ENCODE peak calls at places on chromosome 20, in ten cellular contexts. F is osteocyte, J is astrocyte, X is left ventricle myocardium superior, L is B cell, S is fibroblast of lung, W is A549, U is activated T-cell treated with anti-CD3 and anti-CD28 coated beads for 1 hour, O is NCI-H82, G is stromal cell of bone marrow. T is an unnamed sample.
A peak's percentile ranks its signal among the peaks of the same experiment; 100 is the strongest.

GRCh38 chr20:37534401-37535157 is 6.9 kb upstream of the BLCAP start:
- DNase-seq in F (no peak), J (peak; percentile 46), X (no peak), L (peak; percentile 60), S (peak; percentile 62), W (peak; percentile 38), U (no peak), O (peak; percentile 92), G (peak; percentile 69), T (peak; percentile 32)

GRCh38 chr20:19099586-19100555 is 112.6 kb upstream of the SLC24A3 start:
- DNase-seq in F (no peak), J (no peak), X (no peak), L (no peak), S (no peak), W (no peak), U (no peak), O (no peak), G (no peak), T (no peak)

GRCh38 chr20:22942742-22943141 is 92.4 kb upstream of the SSTR4 start:
- DNase-seq in F (no peak), J (no peak), X (no peak), L (no peak), S (no peak), W (no peak), U (no peak), O (no peak), G (no peak), T (no peak)

GRCh38 chr20:32358883-32359632 is 927 bp downstream of the ASXL1 start:
- DNase-seq in F (peak; percentile 89), J (peak; percentile 38), X (peak; percentile 85), L (peak; percentile 87), S (peak; percentile 59), W (peak; percentile 62), U (peak; percentile 70), O (peak; percentile 86), G (peak; percentile 35), T (no peak)

GRCh38 chr20:43467589-43467988 is 9.9 kb downstream of the SRSF6 start:
- DNase-seq in F (no peak), J (no peak), X (no peak), L (no peak), S (no peak), W (no peak), U (no peak), O (no peak), G (no peak), T (no peak)

GRCh38 chr20:51624157-51624731 is 81.7 kb upstream of the NFATC2 start:
- DNase-seq in F (peak; percentile 87), J (peak; percentile 48), X (peak; percentile 66), L (peak; percentile 70), S (peak; percentile 57), W (peak; percentile 75), U (peak; percentile 47), O (peak; percentile 86), G (peak; percentile 18), T (no peak)

GRCh38 chr20:12153616-12154015 is 235.9 kb downstream of the BTBD3 start:
- DNase-seq in F (no peak), J (peak; percentile 76), X (no peak), L (no peak), S (peak; percentile 81), W (no peak), U (no peak), O (no peak), G (peak; percentile 49), T (no peak)

GRCh38 chr20:21134883-21135493 is 9.1 kb downstream of the KIZ start:
- DNase-seq in F (no peak), J (no peak), X (no peak), L (no peak), S (no peak), W (no peak), U (no peak), O (no peak), G (no peak), T (no peak)

GRCh38 chr20:45860573-45861011 is 3.2 kb downstream of the ZSWIM3 start:
- DNase-seq in F (no peak), J (peak; percentile 42), X (no peak), L (no peak), S (peak; percentile 45), W (no peak), U (no peak), O (peak; percentile 95), G (no peak), T (no peak)

GRCh38 chr20:1375515-1375914 is 17.3 kb downstream of the FKBP1A start:
- DNase-seq in F (peak; percentile 27), J (peak; percentile 56), X (no peak), L (no peak), S (peak; percentile 62), W (no peak), U (no peak), O (no peak), G (peak; percentile 52), T (peak; percentile 21)

GRCh38 chr20:61611401-61611800 is 359.3 kb downstream of the CDH4 start:
- DNase-seq in F (no peak), J (no peak), X (peak; percentile 5), L (no peak), S (no peak), W (no peak), U (no peak), O (no peak), G (no peak), T (no peak)

GRCh38 chr20:51220293-51220706 is 197.4 kb upstream of the KCNG1 start:
- DNase-seq in F (no peak), J (no peak), X (peak; percentile 46), L (peak; percentile 35), S (no peak), W (peak; percentile 51), U (peak; percentile 39), O (peak; percentile 48), G (no peak), T (no peak)

GRCh38 chr20:59650418-59650817 is 46.1 kb downstream of the PHACTR3 start:
- DNase-seq in F (peak; percentile 38), J (no peak), X (no peak), L (no peak), S (no peak), W (no peak), U (no peak), O (no peak), G (no peak), T (no peak)

GRCh38 chr20:24034820-24035219 is 46.2 kb upstream of the GGTLC1 start:
- DNase-seq in F (no peak), J (no peak), X (no peak), L (no peak), S (no peak), W (peak; percentile 32), U (no peak), O (no peak), G (no peak), T (no peak)

GRCh38 chr20:40673442-40673841 is 15.6 kb downstream of the MAFB start:
- DNase-seq in F (no peak), J (no peak), X (no peak), L (no peak), S (no peak), W (no peak), U (no peak), O (no peak), G (no peak), T (no peak)

GRCh38 chr20:62063601-62063980 is 2.1 kb downstream of the TAF4 start:
- DNase-seq in F (no peak), J (peak; percentile 46), X (no peak), L (no peak), S (peak; percentile 51), W (no peak), U (no peak), O (peak; percentile 45), G (no peak), T (no peak)

GRCh38 chr20:43548273-43548880 is 10.4 kb upstream of the SGK2 start:
- DNase-seq in F (no peak), J (no peak), X (no peak), L (no peak), S (no peak), W (no peak), U (no peak), O (no peak), G (no peak), T (no peak)

GRCh38 chr20:31822421-31823330 is 3.5 kb downstream of the MYLK2 start:
- DNase-seq in F (peak; percentile 93), J (peak; percentile 49), X (peak; percentile 92), L (peak; percentile 90), S (peak; percentile 70), W (peak; percentile 79), U (peak; percentile 84), O (peak; percentile 85), G (no peak), T (peak; percentile 22)

GRCh38 chr20:29762620-29763019 is 1494.8 kb upstream of the DEFB115 start:
- DNase-seq in F (no peak), J (no peak), X (no peak), L (no peak), S (no peak), W (no peak), U (no peak), O (no peak), G (no peak), T (no peak)